ENCODE peak calls at places on chromosomes 7 and 10, in five cellular contexts. Q is HTR-8/SVneo, X is endothelial cell, F is EH, Z is AG09309. V is an unnamed sample.

GRCh38 chr10:69847883-69848282 is 46.2 kb downstream of the COL13A1 start:
- DNase-seq in Q (no peak), Z (no peak), X (no peak), F (peak; percentile 45), V (no peak)

GRCh38 chr10:36476399-36476798 is 649.0 kb upstream of the ANKRD30A start:
- DNase-seq in X (no peak), Q (no peak), Z (no peak), F (no peak), V (no peak)

GRCh38 chr10:95531041-95531809 is 29.9 kb downstream of the SORBS1 start:
- DNase-seq in F (no peak), Z (no peak), Q (no peak), X (no peak), V (no peak)

GRCh38 chr10:110321869-110322620 is 17.3 kb upstream of the SMNDC1 start:
- DNase-seq in X (no peak), Z (no peak), F (peak; percentile 44), Q (no peak), V (no peak)

GRCh38 chr7:37832194-37832593 is 16.2 kb upstream of the NME8 start:
- DNase-seq in Z (no peak), Q (no peak), F (no peak), X (no peak), V (no peak)

GRCh38 chr7:22992874-22993840 is 20.8 kb downstream of the HYCC1 start:
- DNase-seq in F (no peak), X (no peak), Z (no peak), Q (no peak), V (no peak)

GRCh38 chr7:74287303-74288033 is 1.7 kb upstream of the CLIP2 start:
- DNase-seq in Q (no peak), Z (no peak), X (no peak), F (no peak), V (no peak)

GRCh38 chr7:33459340-33459751 is 330.0 kb downstream of the BBS9 start:
- DNase-seq in Q (no peak), F (peak; percentile 65), Z (peak; percentile 52), X (peak; percentile 33), V (peak; percentile 14)

GRCh38 chr7:117072620-117073118 is 119.4 kb downstream of the ST7 start:
- DNase-seq in X (no peak), F (peak; percentile 21), Z (no peak), Q (no peak), V (no peak)

GRCh38 chr10:15715619-15716227 is 4.0 kb downstream of the ITGA8 start:
- DNase-seq in F (peak; percentile 54), Z (no peak), Q (peak; percentile 10), X (peak; percentile 55), V (no peak)

GRCh38 chr7:108235451-108236061 is 105.4 kb upstream of the LAMB4 start:
- DNase-seq in Q (no peak), F (peak; percentile 61), Z (no peak), X (no peak), V (no peak)

GRCh38 chr10:126191192-126191591 is 197.1 kb downstream of the ADAM12 start:
- DNase-seq in X (no peak), Z (no peak), Q (no peak), F (peak; percentile 7), V (no peak)

GRCh38 chr10:7412482-7413251 is 1.8 kb upstream of the SFMBT2 start:
- DNase-seq in Q (no peak), F (no peak), Z (no peak), X (peak; percentile 55), V (no peak)

GRCh38 chr7:28784166-28784870 is 173.8 kb downstream of the TRIL start:
- DNase-seq in F (no peak), Z (peak; percentile 14), Q (no peak), X (no peak), V (no peak)

GRCh38 chr7:83930262-83930661 is 264.3 kb downstream of the SEMA3A start:
- DNase-seq in F (no peak), Z (no peak), X (no peak), Q (no peak), V (no peak)

GRCh38 chr10:17805440-17805839 is 3.7 kb upstream of the MRC1 start:
- DNase-seq in X (no peak), F (no peak), Q (no peak), Z (no peak), V (no peak)

GRCh38 chr10:102796407-102797176 is 40.6 kb downstream of the CYP17A1 start:
- DNase-seq in F (peak; percentile 52), X (no peak), Z (no peak), Q (no peak), V (no peak)

GRCh38 chr7:25823571-25823970 is 328.4 kb upstream of the NFE2L3 start:
- DNase-seq in Q (no peak), F (no peak), X (no peak), Z (no peak), V (no peak)

GRCh38 chr7:30729642-30730041 is 22.3 kb upstream of the INMT start:
- DNase-seq in Q (no peak), X (no peak), F (no peak), Z (no peak), V (no peak)

GRCh38 chr10:61949687-61950086 is 48.2 kb downstream of the ARID5B start:
- DNase-seq in X (no peak), Z (no peak), Q (no peak), F (no peak), V (no peak)

GRCh38 chr10:69315100-69315542 is 36.8 kb downstream of the HK1 start:
- DNase-seq in Q (no peak), F (no peak), X (no peak), Z (no peak), V (no peak)

GRCh38 chr7:154373951-154374350 is 321.8 kb downstream of the DPP6 start:
- DNase-seq in F (no peak), Q (no peak), Z (no peak), X (no peak), V (no peak)

GRCh38 chr10:24331457-24331856 is 122.5 kb downstream of the KIAA1217 start:
- DNase-seq in Q (no peak), F (peak; percentile 63), X (no peak), Z (no peak), V (no peak)

GRCh38 chr7:24199978-24200377 is 84.0 kb upstream of the NPY start:
- DNase-seq in X (no peak), F (peak; percentile 31), Q (no peak), Z (no peak), V (no peak)

GRCh38 chr10:31072453-31072852 is 40.8 kb upstream of the ZNF438 start:
- DNase-seq in Q (no peak), F (no peak), X (no peak), Z (no peak), V (no peak)

GRCh38 chr10:20672724-20673123 is 224.4 kb downstream of the NEBL start:
- DNase-seq in Q (no peak), F (no peak), Z (no peak), X (no peak), V (no peak)